ENCODE peak calls at places on chromosomes 5 and 9, in seven cellular contexts. G is keratinocyte, S is fibroblast of lung, D is mucosa of descending colon, A is IMR-90, X is psoas muscle, L is cardiac muscle cell. N is an unnamed sample.

GRCh38 chr9:96344458-96345180 is 38.9 kb downstream of the SLC35D2 start:
- DNase-seq in D (peak; percentile 41), S (peak; percentile 97), X (peak; percentile 40), L (peak; percentile 97), G (peak; percentile 80), A (peak; percentile 95), N (no peak)

GRCh38 chr5:1501372-1502045 is 22.3 kb downstream of the LPCAT1 start:
- DNase-seq in L (no peak), G (no peak), A (no peak), S (no peak), D (no peak), X (no peak), N (no peak)

GRCh38 chr5:158119852-158120708 is 261.1 kb upstream of the CLINT1 start:
- DNase-seq in G (peak; percentile 17), L (peak; percentile 72), X (no peak), S (peak; percentile 90), D (no peak), A (peak; percentile 13), N (no peak)

GRCh38 chr5:133250527-133250926 is 198.7 kb downstream of the HSPA4 start:
- DNase-seq in G (no peak), A (no peak), D (no peak), L (no peak), S (no peak), X (no peak), N (no peak)

GRCh38 chr5:1130218-1130946 is 18.5 kb upstream of the SLC12A7 start:
- DNase-seq in L (no peak), X (no peak), A (no peak), D (peak; percentile 86), S (no peak), G (no peak), N (no peak)

GRCh38 chr9:113674436-113674835 is 201.7 kb upstream of the ZNF618 start:
- DNase-seq in G (no peak), A (peak; percentile 80), D (no peak), L (peak; percentile 66), X (no peak), S (peak; percentile 81), N (no peak)

GRCh38 chr5:179608131-179608581 is 15.3 kb downstream of the HNRNPH1 start:
- DNase-seq in X (no peak), D (no peak), A (no peak), G (no peak), S (no peak), L (no peak), N (peak; percentile 46)

GRCh38 chr9:37239921-37240320 is 119.5 kb downstream of the ZCCHC7 start:
- DNase-seq in S (no peak), X (no peak), G (no peak), A (no peak), D (no peak), L (no peak), N (no peak)

GRCh38 chr5:103973669-103974068 is 411.1 kb upstream of the NUDT12 start:
- DNase-seq in G (no peak), L (no peak), D (no peak), S (no peak), A (no peak), X (no peak), N (no peak)

GRCh38 chr5:156956321-156956720 is 6.7 kb downstream of the TIMD4 start:
- DNase-seq in D (no peak), A (no peak), S (no peak), X (no peak), G (no peak), L (no peak), N (no peak)

GRCh38 chr5:120682851-120683250 is 218.8 kb downstream of the PRR16 start:
- DNase-seq in S (peak; percentile 83), D (no peak), X (no peak), G (no peak), L (no peak), A (peak; percentile 55), N (no peak)

GRCh38 chr5:109959652-109960051 is 269.9 kb downstream of the MAN2A1 start:
- DNase-seq in G (no peak), X (no peak), D (no peak), S (no peak), L (no peak), A (no peak), N (no peak)

GRCh38 chr5:139369181-139369580 is 13.9 kb downstream of the SLC23A1 start:
- DNase-seq in D (no peak), S (peak; percentile 70), G (no peak), X (no peak), L (no peak), A (peak; percentile 92), N (no peak)

GRCh38 chr5:95449460-95449859 is 58.3 kb downstream of the FAM81B start:
- DNase-seq in D (no peak), L (peak; percentile 24), A (no peak), S (peak; percentile 12), G (peak; percentile 4), X (no peak), N (no peak)

GRCh38 chr9:3434594-3434993 is 91.2 kb downstream of the RFX3 start:
- DNase-seq in G (no peak), A (peak; percentile 82), L (peak; percentile 90), D (no peak), X (no peak), S (peak; percentile 5), N (no peak)

GRCh38 chr9:14322211-14323082 is 8.5 kb upstream of the NFIB start:
- DNase-seq in X (peak; percentile 95), D (peak; percentile 93), A (peak; percentile 76), S (peak; percentile 92), L (peak; percentile 98), G (no peak), N (peak; percentile 69)

GRCh38 chr5:150777685-150778084 is 872 bp upstream of the SMIM3 start:
- DNase-seq in A (no peak), G (no peak), X (no peak), L (no peak), D (no peak), S (no peak), N (no peak)

GRCh38 chr5:150779397-150780179 is 1.0 kb downstream of the SMIM3 start:
- DNase-seq in X (no peak), L (peak; percentile 31), A (peak; percentile 66), G (no peak), S (peak; percentile 67), D (no peak), N (no peak)

GRCh38 chr5:150778103-150778516 is 447 bp upstream of the SMIM3 start:
- DNase-seq in S (peak; percentile 80), X (no peak), G (no peak), D (peak; percentile 24), L (peak; percentile 55), A (peak; percentile 51), N (no peak)

GRCh38 chr5:150780180-150780692 is 1.7 kb downstream of the SMIM3 start:
- DNase-seq in S (peak; percentile 66), X (peak; percentile 46), A (peak; percentile 79), G (peak; percentile 52), L (peak; percentile 44), D (peak; percentile 42), N (no peak)

GRCh38 chr5:150778517-150779396 is at the start of gene SMIM3:
- DNase-seq in G (no peak), D (peak; percentile 81), S (peak; percentile 77), A (peak; percentile 63), X (peak; percentile 85), L (peak; percentile 84), N (peak; percentile 44)
- H3K4me1 ChIP-seq in G (peaks cover 54% of the 10 kb centered on the region), D (peaks cover 48% of the 10 kb centered on the region), S (peaks cover 26% of the 10 kb centered on the region), A (peaks cover 27% of the 10 kb centered on the region), X (peaks cover 11% of the 10 kb centered on the region), L (peaks cover 15% of the 10 kb centered on the region), N (peaks cover 33% of the 10 kb centered on the region)

DNA sequence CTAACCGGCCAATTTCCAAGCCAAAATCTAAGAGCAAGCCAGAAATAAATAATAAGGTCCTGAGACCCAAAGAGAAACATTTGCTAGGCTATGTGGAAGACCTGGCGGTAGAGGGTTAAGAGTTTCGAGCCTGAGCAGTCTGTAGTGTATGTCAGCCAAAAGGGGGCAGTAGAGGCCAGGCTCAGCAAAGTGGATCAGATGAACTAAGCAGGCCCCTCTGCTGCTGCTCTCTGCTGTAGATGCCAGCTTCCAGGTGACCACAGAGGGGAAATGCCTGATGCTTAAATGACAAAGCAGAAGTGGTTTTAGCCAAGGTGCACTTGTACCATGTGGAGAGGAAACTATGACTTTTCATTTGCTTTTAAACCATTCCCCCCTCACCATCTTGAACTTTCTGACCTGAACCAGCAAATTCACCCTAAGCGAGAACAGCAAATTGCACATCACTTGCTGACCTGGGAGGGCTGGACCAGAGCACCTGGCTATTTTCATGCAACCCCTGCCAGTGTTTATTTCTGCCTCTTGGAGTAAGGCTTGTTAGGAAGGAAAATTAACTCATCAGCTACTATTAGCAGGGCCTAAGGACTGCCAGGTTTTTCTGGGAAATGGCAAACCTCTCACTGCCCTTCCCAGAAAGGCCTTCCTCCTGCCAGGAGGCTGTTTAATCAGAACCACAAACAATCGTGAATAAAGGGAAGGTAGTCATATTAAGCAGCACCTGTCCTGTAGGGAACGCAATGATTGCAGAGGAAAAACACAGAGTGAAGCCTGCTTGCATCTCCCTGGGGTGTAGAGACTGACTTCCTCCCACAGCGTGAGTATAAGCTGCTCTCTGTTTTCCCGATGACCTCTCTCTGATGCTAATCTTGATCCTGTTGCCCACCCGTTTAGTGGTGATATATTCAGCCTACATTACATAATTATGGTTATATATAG is 818.2 kb downstream of the TLR4 start:
- DNase-seq in D (peak; percentile 33), G (peak; percentile 13), A (no peak), S (peak; percentile 55), L (peak; percentile 37), X (peak; percentile 24), N (no peak)
- TF ChIP-seq CTCF in D (peak; percentile 12), G (peak; percentile 79), A (peak; percentile 18), S (peak; percentile 73), L (peak; percentile 30), X (peak; percentile 41), N (no peak)

DNA sequence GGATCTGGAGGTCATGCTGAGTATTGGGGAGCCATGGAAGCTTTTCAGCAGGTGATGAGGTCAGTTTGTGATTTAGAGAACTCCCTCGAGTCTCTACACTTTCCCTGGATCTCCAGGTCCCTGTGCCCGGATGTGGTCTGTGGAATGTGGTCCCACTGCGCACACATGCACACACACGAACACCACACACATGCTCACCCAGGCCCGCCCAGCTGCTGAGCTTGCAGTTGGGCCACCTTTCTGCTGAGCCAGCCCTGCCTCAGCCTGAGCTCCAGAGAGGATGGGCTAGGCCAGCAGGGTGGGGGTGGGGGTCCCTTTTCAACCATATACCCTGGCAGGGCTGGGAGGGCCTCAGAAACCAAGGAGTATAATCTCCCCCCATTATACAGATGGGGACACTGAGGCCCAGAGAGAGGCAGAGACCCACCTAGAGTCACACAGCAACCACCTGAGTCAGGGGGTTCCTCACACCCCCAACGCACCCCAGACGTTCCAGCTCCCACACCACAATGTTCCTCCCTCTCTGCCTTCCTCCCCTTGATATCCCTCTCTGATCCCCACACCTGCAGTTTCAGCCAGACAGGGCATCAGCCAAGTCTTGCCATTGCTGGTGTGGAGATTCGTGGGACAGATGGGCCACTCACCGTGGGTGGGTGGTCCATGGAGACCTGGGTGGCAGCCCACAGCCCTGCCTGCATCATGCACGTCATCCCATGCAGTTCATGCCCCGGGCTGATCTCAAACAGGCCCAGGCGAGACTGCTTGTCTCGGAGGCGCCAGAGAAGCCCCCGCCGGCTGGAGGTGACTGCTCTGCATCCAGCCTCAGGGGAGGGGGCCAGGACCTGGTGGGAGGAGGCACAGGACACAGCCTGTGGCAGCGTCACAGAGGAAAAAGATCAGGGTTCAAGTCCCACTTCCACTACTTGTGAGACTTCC is 1.3 kb downstream of the PIP5KL1 start:
- DNase-seq in X (no peak), D (no peak), A (no peak), G (no peak), L (no peak), S (no peak), N (no peak)
- H3K4me1 ChIP-seq in X (peaks cover 6% of the 10 kb centered on the region), D (peaks cover 24% of the 10 kb centered on the region), A (peaks cover 8% of the 10 kb centered on the region), G (peaks cover 25% of the 10 kb centered on the region), L (no peaks in the 10 kb centered on the region), S (peaks cover 19% of the 10 kb centered on the region), N (peaks cover 34% of the 10 kb centered on the region)

DNA sequence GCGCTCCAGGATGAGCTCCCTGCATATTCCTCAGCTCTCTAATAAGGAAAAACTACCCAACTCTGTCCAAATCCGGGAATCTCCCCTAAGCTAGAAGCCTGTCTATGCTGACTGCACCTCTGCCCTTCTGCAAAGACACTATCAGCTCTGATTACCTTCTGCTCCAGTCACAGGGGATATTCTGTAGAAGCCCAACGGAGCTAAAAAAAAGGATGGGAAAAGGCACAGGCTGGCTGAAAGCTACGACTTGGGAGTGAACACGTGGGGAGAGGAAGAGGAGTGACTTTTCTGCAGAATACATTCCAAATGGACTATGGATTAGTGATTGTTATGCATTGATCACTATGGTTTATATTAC is 50.7 kb downstream of the IARS1 start:
- DNase-seq in G (no peak), L (no peak), S (no peak), D (no peak), A (no peak), X (no peak), N (no peak)
- TF ChIP-seq CTCF in G (no peak), L (no peak), S (no peak), D (no peak), A (no peak), X (no peak), N (no peak)

N was measured in CD8-positive, alpha-beta T cell.